ENCODE peak calls at places on chromosomes 12 and 14, in five cellular contexts. M, X, J, L and Y are unnamed samples. For H3K9me3, the result is how much of the 10 kb centered on the place peaks cover.

GRCh38 chr12:41795066-41795465 is 349.6 kb downstream of the GXYLT1 start:
- DNase-seq in M (no peak), X (no peak), J (peak), L (no peak), Y (no peak)

GRCh38 chr12:130222519-130223255 is 60.4 kb downstream of the FZD10 start:
- DNase-seq in M (peak), X (peak), J (no peak), L (no peak), Y (no peak)

GRCh38 chr12:77685112-77685511 is 145.6 kb upstream of the NAV3 start:
- DNase-seq in M (peak), X (no peak), J (peak), L (peak), Y (peak)

GRCh38 chr14:76772300-76773187 is 11.3 kb downstream of the VASH1 start:
- DNase-seq in M (no peak), X (no peak), J (peak), L (peak), Y (peak)

GRCh38 chr14:90666571-90666970 is 149.7 kb downstream of the TTC7B start:
- DNase-seq in M (no peak), X (no peak), J (no peak), L (no peak), Y (no peak)

GRCh38 chr12:69309461-69309860 is 38.7 kb upstream of the LYZ start:
- DNase-seq in M (no peak), X (no peak), J (peak), L (no peak), Y (no peak)

GRCh38 chr12:64480148-64480547 is 28.2 kb downstream of the TBK1 start:
- DNase-seq in M (no peak), X (no peak), J (peak), L (no peak), Y (no peak)

GRCh38 chr14:72613196-72613974 is 280.5 kb downstream of the DPF3 start:
- DNase-seq in M (no peak), X (no peak), J (no peak), L (no peak), Y (peak)

GRCh38 chr12:60693019-60693626 is 1097.3 kb downstream of the SLC16A7 start:
- DNase-seq in M (no peak), X (no peak), J (peak), L (no peak), Y (peak)

GRCh38 chr12:6141048-6141447 is 16.6 kb upstream of the VWF start:
- DNase-seq in M (no peak), X (no peak), J (peak), L (peak), Y (peak)

GRCh38 chr12:93776581-93777018 is 99.4 kb downstream of the CRADD start:
- DNase-seq in M (no peak), X (no peak), J (peak), L (peak), Y (peak)

GRCh38 chr14:101715209-101716076 is 46.1 kb upstream of the PPP2R5C start:
- DNase-seq in M (no peak), X (no peak), J (no peak), L (no peak), Y (no peak)

GRCh38 chr14:90695997-90696681 is 120.1 kb downstream of the TTC7B start:
- DNase-seq in M (no peak), X (no peak), J (no peak), L (no peak), Y (no peak)

GRCh38 chr14:21275261-21275858 is 4.5 kb upstream of the RPGRIP1 start:
- DNase-seq in M (no peak), X (no peak), J (no peak), L (no peak), Y (no peak)

GRCh38 chr12:124608451-124608870 is 41.0 kb upstream of the NCOR2 start:
- DNase-seq in M (no peak), X (no peak), J (no peak), L (peak), Y (no peak)

GRCh38 chr12:98154850-98155249 is 360.5 kb upstream of the TMPO start:
- DNase-seq in M (peak), X (peak), J (no peak), L (peak), Y (no peak)

GRCh38 chr14:54106802-54107377 is 150.3 kb upstream of the BMP4 start:
- DNase-seq in M (peak), X (no peak), J (no peak), L (no peak), Y (no peak)

GRCh38 chr12:80709811-80710726 is 2.6 kb downstream of the MYF6 start:
- DNase-seq in M (peak), X (no peak), J (no peak), L (peak), Y (no peak)

GRCh38 chr12:132429122-132429931 is 60.6 kb upstream of the FBRSL1 start:
- DNase-seq in M (no peak), X (no peak), J (no peak), L (no peak), Y (no peak)

GRCh38 chr12:119679490-119679889 is 11.6 kb downstream of the PRKAB1 start:
- DNase-seq in M (no peak), X (no peak), J (no peak), L (no peak), Y (no peak)

GRCh38 chr12:113788020-113788856 is 177.9 kb downstream of the RBM19 start:
- DNase-seq in M (no peak), X (no peak), J (peak), L (peak), Y (peak)

GRCh38 chr14:75811862-75812505 is 150.9 kb downstream of the TTLL5 start:
- DNase-seq in M (no peak), X (no peak), J (no peak), L (no peak), Y (no peak)

GRCh38 chr12:131264625-131265024 is 310.9 kb downstream of the ADGRD1 start:
- DNase-seq in M (no peak), X (no peak), J (no peak), L (no peak), Y (no peak)

GRCh38 chr12:126770188-126770587 is 1496.8 kb upstream of the TMEM132C start:
- DNase-seq in M (no peak), X (no peak), J (no peak), L (no peak), Y (no peak)

GRCh38 chr12:12622418-12622817 is 10.7 kb downstream of the CREBL2 start:
- DNase-seq in M (no peak), X (no peak), J (no peak), L (peak), Y (no peak)

GRCh38 chr14:31122098-31122611 is 85.4 kb downstream of the HECTD1 start:
- DNase-seq in M (no peak), X (no peak), J (peak), L (no peak), Y (peak)

GRCh38 chr12:15629108-15629507 is 160.1 kb downstream of the EPS8 start:
- DNase-seq in M (peak), X (no peak), J (peak), L (peak), Y (peak)

GRCh38 chr12:132638541-132639408 is 20.2 kb downstream of the P2RX2 start:
- DNase-seq in M (no peak), X (no peak), J (peak), L (peak), Y (peak)

GRCh38 chr14:53391631-53392030 is 238.5 kb upstream of the DDHD1 start:
- DNase-seq in M (no peak), X (no peak), J (peak), L (no peak), Y (peak)

GRCh38 chr14:50360093-50360492 is 36.6 kb downstream of the CDKL1 start:
- DNase-seq in M (no peak), X (no peak), J (no peak), L (no peak), Y (no peak)

GRCh38 chr14:50360851-50361250 is 35.8 kb downstream of the CDKL1 start:
- DNase-seq in M (no peak), X (no peak), J (no peak), L (peak), Y (no peak)

GRCh38 chr14:50363734-50364113 is 33.0 kb downstream of the CDKL1 start:
- DNase-seq in M (no peak), X (no peak), J (peak), L (no peak), Y (peak)

GRCh38 chr14:50364792-50365191 is 31.9 kb downstream of the CDKL1 start:
- DNase-seq in M (no peak), X (no peak), J (no peak), L (no peak), Y (no peak)

GRCh38 chr14:50362791-50363733 is 33.6 kb downstream of the CDKL1 start:
- DNase-seq in M (no peak), X (no peak), J (peak), L (no peak), Y (peak)
- H3K4me3 ChIP-seq in M (no peak), X (no peak), J (peak), L (no peak), Y (no peak)

DNA sequence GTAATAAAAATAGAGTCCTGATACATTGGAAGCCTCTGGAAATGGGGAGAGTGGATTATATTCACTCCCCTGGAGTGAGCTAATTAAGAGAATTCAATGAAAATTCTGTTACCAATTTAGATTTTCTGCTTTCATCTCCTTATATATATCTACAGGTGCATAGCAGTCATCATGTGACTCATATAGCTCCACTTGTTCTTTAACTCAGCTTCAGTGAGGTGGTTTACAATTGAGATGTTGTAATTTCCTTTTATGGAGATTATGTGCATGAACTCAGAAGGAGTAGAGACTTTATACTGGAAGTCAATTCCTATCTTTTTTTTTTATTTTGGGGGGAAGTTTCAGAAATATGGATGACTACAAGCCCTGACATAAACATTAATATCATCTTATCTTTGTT is 92.1 kb upstream of the SCAF11 start:
- DNase-seq in M (no peak), X (no peak), J (no peak), L (no peak), Y (no peak)
- H3K9me3 ChIP-seq in M (under half), X (under half), J (under half), L (under half), Y (under half)

GRCh38 chr14:105479438-105480164 is 5.0 kb downstream of the CRIP2 start:
- DNase-seq in M (no peak), X (no peak), J (no peak), L (peak), Y (no peak)

GRCh38 chr14:105478624-105479305 is 4.1 kb downstream of the CRIP2 start:
- DNase-seq in M (no peak), X (no peak), J (no peak), L (no peak), Y (no peak)

GRCh38 chr14:105481886-105482454 is 4.7 kb upstream of the CRIP1 start:
- DNase-seq in M (no peak), X (no peak), J (peak), L (peak), Y (peak)

GRCh38 chr14:105480807-105481801 is 5.6 kb upstream of the CRIP1 start:
- DNase-seq in M (peak), X (peak), J (peak), L (peak), Y (peak)

DNA sequence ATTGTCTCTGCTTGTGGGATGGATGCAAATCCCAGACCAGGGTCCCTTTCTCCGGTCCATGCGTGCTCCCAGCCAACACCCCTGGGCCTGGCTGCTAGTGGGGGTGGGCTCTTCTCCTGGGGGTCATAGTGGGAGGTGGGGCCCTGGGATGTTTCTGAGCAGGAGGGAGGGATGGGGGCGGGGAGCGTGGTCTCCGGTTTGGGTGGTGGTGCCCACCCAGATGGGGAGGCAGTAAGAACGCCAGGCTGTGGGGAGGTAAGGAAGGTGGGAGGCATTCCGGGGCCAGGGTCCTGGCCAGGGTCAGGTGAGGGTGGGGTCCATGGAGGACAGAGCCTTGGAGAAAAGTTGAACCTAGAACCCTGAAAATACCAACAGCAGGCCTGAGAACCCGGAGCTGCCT is 5.5 kb downstream of the CRIP2 start:
- DNase-seq in M (no peak), X (no peak), J (no peak), L (no peak), Y (no peak)
- H2AK5ac ChIP-seq in M (peak), X (no peak), J (no peak), L (no peak), Y (no peak)

GRCh38 chr12:19039515-19039914 is 90.0 kb upstream of the PLEKHA5 start:
- DNase-seq in M (no peak), X (no peak), J (no peak), L (peak), Y (no peak)
- H3K4me3 ChIP-seq in M (no peak), X (no peak), J (no peak), L (no peak), Y (no peak)

DNA sequence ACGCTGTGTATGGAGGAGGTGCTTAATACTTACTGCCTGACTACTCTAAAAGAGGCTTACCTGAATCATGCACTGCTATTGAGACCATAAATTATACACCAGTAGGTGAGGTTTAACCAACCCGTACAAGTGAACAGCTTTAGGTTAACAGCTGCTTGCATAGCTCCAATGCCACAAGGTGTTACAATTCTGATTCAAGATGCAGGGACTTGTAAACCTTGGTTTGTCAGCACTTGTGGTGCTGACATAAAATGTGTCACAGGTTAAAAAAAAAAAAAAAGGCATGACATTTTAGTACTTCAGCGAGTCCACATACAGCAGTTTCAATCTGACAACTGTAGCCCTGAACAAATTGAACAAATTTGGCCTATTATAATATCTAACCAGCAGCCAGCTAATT is 44.5 kb downstream of the TCHP start:
- DNase-seq in M (no peak), X (no peak), J (no peak), L (peak), Y (no peak)
- H3K9me3 ChIP-seq in M (under half), X (under half), J (under half), L (under half), Y (under half)

GRCh38 chr12:66497000-66497897 is 181.6 kb downstream of the GRIP1 start:
- DNase-seq in M (no peak), X (peak), J (no peak), L (no peak), Y (no peak)
- H2AK5ac ChIP-seq in M (no peak), X (peak), J (no peak), L (no peak), Y (no peak)

GRCh38 chr12:115870527-115870926 is 407.0 kb downstream of the MED13L start:
- DNase-seq in M (no peak), X (no peak), J (no peak), L (peak), Y (no peak)

GRCh38 chr12:115872212-115872611 is 405.3 kb downstream of the MED13L start:
- DNase-seq in M (no peak), X (no peak), J (no peak), L (peak), Y (no peak)

GRCh38 chr12:115873416-115874082 is 403.9 kb downstream of the MED13L start:
- DNase-seq in M (no peak), X (no peak), J (no peak), L (peak), Y (no peak)

GRCh38 chr12:115871714-115872113 is 405.8 kb downstream of the MED13L start:
- DNase-seq in M (peak), X (no peak), J (peak), L (peak), Y (peak)

DNA sequence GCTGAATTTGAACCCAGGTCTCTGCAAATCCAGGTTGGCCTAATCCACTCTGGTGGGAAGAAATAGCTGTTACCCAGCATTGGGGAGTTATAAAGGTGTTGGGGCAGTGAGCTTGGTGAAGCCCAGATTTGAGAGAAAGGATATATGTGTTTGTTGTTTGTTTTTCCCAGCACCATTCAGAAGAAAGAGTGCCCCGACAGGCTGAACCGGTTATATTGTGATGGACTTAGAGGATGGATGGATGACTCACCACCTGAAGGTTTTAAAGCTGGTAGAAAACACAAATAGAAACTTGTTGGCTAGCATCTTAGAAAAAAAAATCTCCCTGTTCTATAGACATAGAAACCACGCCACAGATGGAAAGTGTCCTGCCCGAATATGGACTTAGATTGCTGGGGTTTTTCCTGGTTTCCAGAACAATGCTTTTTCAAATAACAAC is 404.6 kb downstream of the MED13L start:
- DNase-seq in M (no peak), X (no peak), J (no peak), L (peak), Y (no peak)
- H3K4me3 ChIP-seq in M (no peak), X (peak), J (no peak), L (no peak), Y (no peak)

GRCh38 chr12:46201284-46201789 is 67.5 kb downstream of the SLC38A1 start:
- DNase-seq in M (no peak), X (no peak), J (no peak), L (peak), Y (no peak)

GRCh38 chr12:46200551-46200950 is 68.3 kb downstream of the SLC38A1 start:
- DNase-seq in M (no peak), X (no peak), J (no peak), L (no peak), Y (no peak)

GRCh38 chr12:46198913-46199312 is 69.9 kb downstream of the SLC38A1 start:
- DNase-seq in M (no peak), X (no peak), J (no peak), L (no peak), Y (no peak)

DNA sequence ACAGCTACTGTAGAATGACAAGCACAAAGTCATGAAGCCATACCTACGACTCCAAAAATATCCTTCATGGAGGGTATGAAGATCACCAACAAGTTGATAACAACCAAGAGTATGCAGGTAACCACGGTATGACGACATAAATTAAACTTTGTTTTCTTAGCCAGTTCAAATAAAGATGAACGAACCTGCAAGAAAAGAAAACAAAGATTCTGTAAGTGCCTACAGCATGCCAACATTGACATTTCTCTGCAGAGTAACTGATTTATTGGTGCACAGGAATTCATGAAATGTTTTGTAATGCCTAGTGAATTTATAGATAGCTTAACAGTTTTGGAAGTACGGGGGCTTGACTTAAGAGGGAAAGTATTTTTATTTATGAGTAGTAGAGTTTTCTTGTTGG is 71.0 kb downstream of the SLC38A1 start:
- DNase-seq in M (no peak), X (no peak), J (no peak), L (no peak), Y (no peak)
- H3K9me3 ChIP-seq in M (under half), X (under half), J (under half), L (under half), Y (under half)

GRCh38 chr14:24713404-24713803 is 79.4 kb upstream of the GZMB start:
- DNase-seq in M (no peak), X (no peak), J (no peak), L (no peak), Y (no peak)

GRCh38 chr14:24712909-24713308 is 78.9 kb upstream of the GZMB start:
- DNase-seq in M (no peak), X (no peak), J (no peak), L (no peak), Y (no peak)

GRCh38 chr14:24712374-24712773 is 78.4 kb upstream of the GZMB start:
- DNase-seq in M (no peak), X (no peak), J (no peak), L (no peak), Y (no peak)

GRCh38 chr14:24708684-24709083 is 74.7 kb upstream of the GZMB start:
- DNase-seq in M (no peak), X (no peak), J (no peak), L (no peak), Y (no peak)

GRCh38 chr14:24710403-24711063 is 76.5 kb upstream of the GZMB start:
- DNase-seq in M (peak), X (no peak), J (peak), L (peak), Y (peak)
- H2AK5ac ChIP-seq in M (no peak), X (no peak), J (no peak), L (no peak), Y (no peak)